ENCODE peak calls at places on chromosome 15, in eight cellular contexts. One of them, this sample, is unnamed.

GRCh38 chr15:51681303-51681963 is at the start of gene SCG3:
- DNase-seq in ovary: peak
- DNase-seq in suprapubic skin: peak
- DNase-seq in sigmoid colon: peak
- DNase-seq in stomach: peak
- DNase-seq in SK-N-SH: peak
- DNase-seq in H1: peak
- DNase-seq in transverse colon: peak
- DNase-seq in this sample: peak

GRCh38 chr15:62607643-62608042 is 434.9 kb upstream of the TPM1 start:
- DNase-seq in H1: no peak
- DNase-seq in SK-N-SH: no peak
- DNase-seq in transverse colon: no peak
- DNase-seq in suprapubic skin: no peak
- DNase-seq in ovary: no peak
- DNase-seq in stomach: no peak
- DNase-seq in sigmoid colon: no peak
- DNase-seq in this sample: no peak

GRCh38 chr15:66252411-66253295 is 897 bp downstream of the MEGF11 start:
- DNase-seq in sigmoid colon: peak
- DNase-seq in ovary: peak
- DNase-seq in suprapubic skin: no peak
- DNase-seq in H1: no peak
- DNase-seq in stomach: peak
- DNase-seq in transverse colon: peak
- DNase-seq in SK-N-SH: peak
- DNase-seq in this sample: peak

GRCh38 chr15:48089664-48090063 is 31.1 kb upstream of the SLC24A5 start:
- DNase-seq in SK-N-SH: no peak
- DNase-seq in suprapubic skin: no peak
- DNase-seq in stomach: no peak
- DNase-seq in sigmoid colon: no peak
- DNase-seq in H1: no peak
- DNase-seq in ovary: no peak
- DNase-seq in transverse colon: no peak
- DNase-seq in this sample: no peak

GRCh38 chr15:62119224-62119925 is 45.7 kb downstream of the C2CD4B start:
- DNase-seq in SK-N-SH: no peak
- DNase-seq in H1: no peak
- DNase-seq in stomach: no peak
- DNase-seq in transverse colon: no peak
- DNase-seq in suprapubic skin: no peak
- DNase-seq in sigmoid colon: no peak
- DNase-seq in ovary: no peak
- DNase-seq in this sample: no peak

GRCh38 chr15:66844041-66844746 is 142.2 kb downstream of the SMAD6 start:
- DNase-seq in sigmoid colon: peak
- DNase-seq in transverse colon: no peak
- DNase-seq in H1: no peak
- DNase-seq in suprapubic skin: no peak
- DNase-seq in SK-N-SH: no peak
- DNase-seq in ovary: no peak
- DNase-seq in stomach: no peak
- DNase-seq in this sample: no peak

GRCh38 chr15:68403161-68403941 is 28.6 kb downstream of the ITGA11 start:
- DNase-seq in ovary: no peak
- DNase-seq in stomach: peak
- DNase-seq in transverse colon: no peak
- DNase-seq in suprapubic skin: peak
- DNase-seq in sigmoid colon: no peak
- DNase-seq in SK-N-SH: no peak
- DNase-seq in H1: no peak
- DNase-seq in this sample: no peak

GRCh38 chr15:67198157-67198754 is 56.2 kb downstream of the AAGAB start:
- DNase-seq in ovary: no peak
- DNase-seq in H1: no peak
- DNase-seq in stomach: no peak
- DNase-seq in suprapubic skin: no peak
- DNase-seq in sigmoid colon: no peak
- DNase-seq in transverse colon: no peak
- DNase-seq in SK-N-SH: no peak
- DNase-seq in this sample: no peak

GRCh38 chr15:46296002-46296401 is 661.2 kb downstream of the SQOR start:
- DNase-seq in SK-N-SH: no peak
- DNase-seq in H1: no peak
- DNase-seq in stomach: no peak
- DNase-seq in sigmoid colon: no peak
- DNase-seq in transverse colon: no peak
- DNase-seq in ovary: no peak
- DNase-seq in suprapubic skin: no peak
- DNase-seq in this sample: no peak

GRCh38 chr15:64525828-64526530 is 65.6 kb downstream of the ZNF609 start:
- DNase-seq in H1: no peak
- DNase-seq in transverse colon: no peak
- DNase-seq in SK-N-SH: no peak
- DNase-seq in suprapubic skin: no peak
- DNase-seq in ovary: no peak
- DNase-seq in stomach: no peak
- DNase-seq in sigmoid colon: no peak
- DNase-seq in this sample: no peak

GRCh38 chr15:39774688-39775267 is 7.9 kb downstream of the FSIP1 start:
- DNase-seq in ovary: no peak
- DNase-seq in SK-N-SH: no peak
- DNase-seq in H1: no peak
- DNase-seq in suprapubic skin: no peak
- DNase-seq in transverse colon: no peak
- DNase-seq in stomach: no peak
- DNase-seq in sigmoid colon: no peak
- DNase-seq in this sample: no peak

GRCh38 chr15:60798821-60799220 is 319.9 kb upstream of the ICE2 start:
- DNase-seq in SK-N-SH: no peak
- DNase-seq in transverse colon: no peak
- DNase-seq in sigmoid colon: no peak
- DNase-seq in suprapubic skin: no peak
- DNase-seq in H1: no peak
- DNase-seq in ovary: no peak
- DNase-seq in stomach: no peak
- DNase-seq in this sample: no peak

GRCh38 chr15:90529369-90530249 is at the start of gene CRTC3:
- DNase-seq in ovary: peak
- DNase-seq in transverse colon: peak
- DNase-seq in suprapubic skin: no peak
- DNase-seq in H1: no peak
- DNase-seq in SK-N-SH: peak
- DNase-seq in stomach: peak
- DNase-seq in sigmoid colon: peak
- DNase-seq in this sample: no peak

GRCh38 chr15:51759557-51760070 is 8.2 kb downstream of the TMOD2 start:
- DNase-seq in transverse colon: peak
- DNase-seq in SK-N-SH: no peak
- DNase-seq in stomach: no peak
- DNase-seq in suprapubic skin: no peak
- DNase-seq in sigmoid colon: peak
- DNase-seq in H1: no peak
- DNase-seq in ovary: no peak
- DNase-seq in this sample: no peak

GRCh38 chr15:66138096-66138783 is 115.3 kb downstream of the MEGF11 start:
- DNase-seq in H1: no peak
- DNase-seq in SK-N-SH: peak
- DNase-seq in suprapubic skin: no peak
- DNase-seq in ovary: peak
- DNase-seq in sigmoid colon: no peak
- DNase-seq in transverse colon: no peak
- DNase-seq in stomach: no peak
- DNase-seq in this sample: no peak

GRCh38 chr15:61115241-61115640 is 113.9 kb downstream of the RORA start:
- DNase-seq in transverse colon: no peak
- DNase-seq in ovary: no peak
- DNase-seq in H1: no peak
- DNase-seq in SK-N-SH: no peak
- DNase-seq in sigmoid colon: no peak
- DNase-seq in stomach: no peak
- DNase-seq in suprapubic skin: no peak
- DNase-seq in this sample: no peak

GRCh38 chr15:89827821-89828220 is 13.2 kb upstream of the ANPEP start:
- DNase-seq in stomach: peak
- DNase-seq in H1: no peak
- DNase-seq in ovary: no peak
- DNase-seq in SK-N-SH: no peak
- DNase-seq in sigmoid colon: no peak
- DNase-seq in suprapubic skin: no peak
- DNase-seq in transverse colon: peak
- DNase-seq in this sample: no peak

GRCh38 chr15:69794643-69795461 is 302.9 kb downstream of the TLE3 start:
- DNase-seq in ovary: peak
- DNase-seq in transverse colon: no peak
- DNase-seq in H1: no peak
- DNase-seq in SK-N-SH: no peak
- DNase-seq in sigmoid colon: peak
- DNase-seq in stomach: no peak
- DNase-seq in suprapubic skin: no peak
- DNase-seq in this sample: peak
- TF ChIP-seq EP300 in ovary: no peak
- TF ChIP-seq EP300 in transverse colon: no peak
- TF ChIP-seq EP300 in H1: no peak
- TF ChIP-seq EP300 in SK-N-SH: no peak
- TF ChIP-seq EP300 in sigmoid colon: no peak
- TF ChIP-seq EP300 in stomach: no peak
- TF ChIP-seq EP300 in suprapubic skin: no peak
- TF ChIP-seq EP300 in this sample: peak

GRCh38 chr15:96270581-96271172 is 59.8 kb upstream of the NR2F2 start:
- DNase-seq in stomach: no peak
- DNase-seq in suprapubic skin: no peak
- DNase-seq in H1: no peak
- DNase-seq in SK-N-SH: no peak
- DNase-seq in ovary: no peak
- DNase-seq in sigmoid colon: no peak
- DNase-seq in transverse colon: no peak
- DNase-seq in this sample: no peak
- H3K27ac ChIP-seq in stomach: no peak
- H3K27ac ChIP-seq in suprapubic skin: no peak
- H3K27ac ChIP-seq in H1: no peak
- H3K27ac ChIP-seq in SK-N-SH: no peak
- H3K27ac ChIP-seq in ovary: no peak
- H3K27ac ChIP-seq in sigmoid colon: no peak
- H3K27ac ChIP-seq in transverse colon: no peak
- H3K27ac ChIP-seq in this sample: no peak

GRCh38 chr15:83654379-83655236 is 685 bp downstream of the ADAMTSL3 start:
- DNase-seq in transverse colon: no peak
- DNase-seq in stomach: peak
- DNase-seq in ovary: peak
- DNase-seq in sigmoid colon: peak
- DNase-seq in suprapubic skin: no peak
- DNase-seq in SK-N-SH: no peak
- DNase-seq in H1: no peak
- DNase-seq in this sample: no peak

GRCh38 chr15:83653288-83653638 is 660 bp upstream of the ADAMTSL3 start:
- DNase-seq in stomach: no peak
- DNase-seq in ovary: no peak
- DNase-seq in suprapubic skin: no peak
- DNase-seq in transverse colon: no peak
- DNase-seq in SK-N-SH: no peak
- DNase-seq in sigmoid colon: no peak
- DNase-seq in H1: no peak
- DNase-seq in this sample: no peak

GRCh38 chr15:83655237-83655616 is 1.3 kb downstream of the ADAMTSL3 start:
- DNase-seq in H1: no peak
- DNase-seq in sigmoid colon: no peak
- DNase-seq in ovary: no peak
- DNase-seq in transverse colon: no peak
- DNase-seq in stomach: no peak
- DNase-seq in SK-N-SH: no peak
- DNase-seq in suprapubic skin: no peak
- DNase-seq in this sample: no peak

GRCh38 chr15:83652606-83653204 is 1.2 kb upstream of the ADAMTSL3 start:
- DNase-seq in SK-N-SH: no peak
- DNase-seq in suprapubic skin: no peak
- DNase-seq in ovary: no peak
- DNase-seq in stomach: no peak
- DNase-seq in H1: no peak
- DNase-seq in sigmoid colon: no peak
- DNase-seq in transverse colon: no peak
- DNase-seq in this sample: no peak

GRCh38 chr15:83653639-83654378 is at the start of gene ADAMTSL3:
- DNase-seq in SK-N-SH: peak
- DNase-seq in stomach: peak
- DNase-seq in H1: peak
- DNase-seq in transverse colon: peak
- DNase-seq in ovary: peak
- DNase-seq in sigmoid colon: peak
- DNase-seq in suprapubic skin: no peak
- DNase-seq in this sample: no peak
- TF ChIP-seq EP300 in SK-N-SH: no peak
- TF ChIP-seq EP300 in stomach: no peak
- TF ChIP-seq EP300 in H1: no peak
- TF ChIP-seq EP300 in transverse colon: no peak
- TF ChIP-seq EP300 in ovary: no peak
- TF ChIP-seq EP300 in sigmoid colon: no peak
- TF ChIP-seq EP300 in suprapubic skin: no peak
- TF ChIP-seq EP300 in this sample: no peak

DNA sequence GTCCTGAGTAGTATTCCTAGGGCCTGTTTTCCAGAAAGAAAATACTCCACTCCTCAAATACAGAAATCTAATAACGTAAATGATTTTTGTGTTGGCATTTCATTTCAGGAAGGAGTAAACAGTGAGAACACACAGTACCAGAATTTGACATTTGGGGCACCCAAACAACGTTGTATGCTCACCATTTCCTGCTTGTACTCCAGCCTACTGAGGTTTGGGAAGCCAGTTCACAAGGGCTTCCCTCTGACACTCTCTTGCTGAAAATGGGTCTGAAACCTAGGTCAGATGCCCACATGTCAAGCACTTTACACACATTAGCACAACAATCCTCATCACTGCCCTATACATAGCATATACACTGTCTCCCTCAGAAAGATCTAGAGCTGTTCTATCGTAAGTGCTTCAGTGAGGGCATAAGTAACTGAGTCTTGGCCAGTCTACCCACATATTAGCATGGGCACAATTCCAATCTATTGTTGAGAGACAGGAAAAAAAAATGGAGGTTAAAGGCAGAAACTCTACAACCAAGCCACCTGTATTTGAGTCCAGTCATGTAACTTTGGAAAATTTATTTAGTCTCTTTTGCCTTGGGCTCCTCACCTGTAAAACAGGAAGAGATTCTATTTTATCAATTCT is 43.5 kb upstream of the RSL24D1 start:
- DNase-seq in transverse colon: no peak
- DNase-seq in SK-N-SH: no peak
- DNase-seq in H1: no peak
- DNase-seq in stomach: no peak
- DNase-seq in ovary: no peak
- DNase-seq in suprapubic skin: no peak
- DNase-seq in sigmoid colon: no peak
- DNase-seq in this sample: no peak
- H3K27ac ChIP-seq in transverse colon: no peak
- H3K27ac ChIP-seq in SK-N-SH: no peak
- H3K27ac ChIP-seq in H1: no peak
- H3K27ac ChIP-seq in stomach: peak
- H3K27ac ChIP-seq in ovary: no peak
- H3K27ac ChIP-seq in suprapubic skin: no peak
- H3K27ac ChIP-seq in sigmoid colon: no peak
- H3K27ac ChIP-seq in this sample: no peak